ENCODE peak calls at places on chromosomes 6 and 20, in four cellular contexts. U is progenitor cell of endocrine pancreas, C is neural crest cell, F is lower lobe of right lung. Y is an unnamed sample.

GRCh38 chr20:2133318-2134183 is 31.9 kb downstream of the STK35 start:
- DNase-seq in U (no peak), F (no peak), C (no peak), Y (no peak)

GRCh38 chr20:33803921-33804337 is 7.2 kb upstream of the CHMP4B start:
- DNase-seq in U (no peak), C (no peak), F (no peak), Y (no peak)

GRCh38 chr6:39899540-39900295 is 34.5 kb downstream of the MOCS1 start:
- DNase-seq in C (no peak), F (no peak), U (no peak), Y (no peak)

GRCh38 chr20:11652128-11652527 is 265.6 kb upstream of the BTBD3 start:
- DNase-seq in F (no peak), C (no peak), U (no peak), Y (no peak)

GRCh38 chr6:134057478-134057877 is 5.1 kb upstream of the SLC2A12 start:
- DNase-seq in U (no peak), C (no peak), F (no peak), Y (no peak)

GRCh38 chr6:82270791-82271392 is 23.3 kb upstream of the IBTK start:
- DNase-seq in U (no peak), F (no peak), C (no peak), Y (no peak)

GRCh38 chr6:157207521-157208076 is 115.7 kb downstream of the TMEM242 start:
- DNase-seq in C (no peak), U (no peak), F (no peak), Y (no peak)

GRCh38 chr6:166019214-166019613 is 148.4 kb downstream of the TBXT start:
- DNase-seq in C (no peak), F (no peak), U (no peak), Y (no peak)

GRCh38 chr6:31586596-31586995 is 519 bp downstream of the LST1 start:
- DNase-seq in F (no peak), C (no peak), U (no peak), Y (no peak)

GRCh38 chr20:50190251-50191064 is at the start of gene CEBPB:
- DNase-seq in U (peak), F (peak), C (peak), Y (peak)

GRCh38 chr6:74480561-74480960 is 725.3 kb downstream of the COL12A1 start:
- DNase-seq in F (no peak), U (no peak), C (no peak), Y (no peak)

GRCh38 chr20:41371361-41371760 is 4.7 kb upstream of the EMILIN3 start:
- DNase-seq in F (no peak), C (no peak), U (no peak), Y (no peak)

GRCh38 chr6:12472601-12473038 is 182.5 kb downstream of the EDN1 start:
- DNase-seq in F (peak), U (no peak), C (no peak), Y (no peak)

GRCh38 chr6:133873538-133873937 is 15.4 kb upstream of the TCF21 start:
- DNase-seq in C (no peak), F (no peak), U (no peak), Y (no peak)

GRCh38 chr20:62516345-62516744 is 40.5 kb upstream of the GATA5 start:
- DNase-seq in F (no peak), C (no peak), U (no peak), Y (no peak)

GRCh38 chr6:118881440-118882313 is 12.3 kb upstream of the ASF1A start:
- DNase-seq in C (no peak), U (no peak), F (no peak), Y (no peak)

GRCh38 chr6:105344971-105345370 is 57.9 kb downstream of the PREP start:
- DNase-seq in F (no peak), C (no peak), U (no peak), Y (no peak)

GRCh38 chr6:105348897-105349296 is 54.0 kb downstream of the PREP start:
- DNase-seq in U (no peak), C (no peak), F (no peak), Y (no peak)

GRCh38 chr6:105345506-105345905 is 57.4 kb downstream of the PREP start:
- DNase-seq in U (no peak), F (no peak), C (no peak), Y (no peak)

GRCh38 chr6:105346052-105346451 is 56.8 kb downstream of the PREP start:
- DNase-seq in F (no peak), U (no peak), C (no peak), Y (no peak)
- TF ChIP-seq CTCF in F (no peak), U (no peak), C (no peak), Y (no peak)

GRCh38 chr20:43923917-43924316 is 9.3 kb downstream of the TOX2 start:
- DNase-seq in C (no peak), F (no peak), U (no peak), Y (no peak)

GRCh38 chr20:43925215-43925614 is 10.6 kb downstream of the TOX2 start:
- DNase-seq in C (no peak), F (no peak), U (no peak), Y (no peak)

GRCh38 chr20:43926287-43926686 is 11.6 kb downstream of the TOX2 start:
- DNase-seq in C (no peak), U (no peak), F (no peak), Y (no peak)

GRCh38 chr20:43926691-43927090 is 12.0 kb downstream of the TOX2 start:
- DNase-seq in F (no peak), C (no peak), U (no peak), Y (no peak)

GRCh38 chr20:43925786-43926185 is 11.1 kb downstream of the TOX2 start:
- DNase-seq in F (no peak), C (no peak), U (no peak), Y (no peak)
- TF ChIP-seq CTCF in F (peak), C (no peak), U (no peak), Y (no peak)

GRCh38 chr6:122374307-122374706 is 25.1 kb upstream of the HSF2 start:
- DNase-seq in C (no peak), F (no peak), U (no peak), Y (no peak)

GRCh38 chr6:122376246-122376645 is 23.2 kb upstream of the HSF2 start:
- DNase-seq in C (no peak), U (no peak), F (no peak), Y (no peak)

DNA sequence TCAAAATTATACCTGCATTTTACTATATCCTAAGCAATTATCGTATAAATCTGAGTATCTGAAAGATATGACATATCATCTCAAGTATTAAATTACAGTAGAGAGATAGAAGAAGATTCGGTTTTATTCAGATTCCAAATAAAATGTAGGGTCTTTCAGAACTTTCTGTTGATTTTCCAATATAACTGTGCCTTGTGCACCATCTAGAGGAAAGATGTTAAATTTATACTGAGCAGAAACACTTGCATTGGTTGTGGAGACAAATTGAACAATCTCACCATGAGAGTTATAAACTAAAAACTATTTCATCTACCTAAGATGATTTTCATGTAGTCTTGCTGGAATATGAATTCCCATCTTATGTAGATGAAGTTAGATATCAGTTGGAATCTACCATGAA is 26.8 kb upstream of the HSF2 start:
- DNase-seq in F (no peak), U (no peak), C (no peak), Y (no peak)
- TF ChIP-seq CTCF in F (no peak), U (peak), C (peak), Y (peak)

DNA sequence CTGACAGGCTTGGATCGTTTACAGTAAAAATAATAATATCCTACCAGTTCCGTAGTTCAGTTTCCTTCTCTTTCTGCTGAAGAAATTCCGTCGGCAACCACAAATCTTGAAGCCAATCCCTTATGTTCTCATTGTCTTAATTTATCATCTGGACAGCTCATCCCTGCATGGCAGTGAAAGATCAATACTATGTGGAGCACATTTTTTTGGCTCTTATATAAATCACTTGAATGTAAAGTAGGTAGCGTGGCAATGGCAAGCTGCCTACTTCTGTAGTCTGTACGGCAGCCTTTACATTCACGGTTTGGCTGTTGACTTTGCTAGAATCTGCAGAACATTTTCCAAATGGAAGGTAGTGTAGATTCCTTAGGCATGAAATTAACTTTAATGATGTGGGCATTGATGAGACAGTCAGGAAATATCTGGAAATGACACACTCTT is 142.8 kb downstream of the WDR27 start:
- DNase-seq in F (no peak), U (no peak), C (no peak), Y (no peak)
- TF ChIP-seq CTCF in F (no peak), U (no peak), C (no peak), Y (no peak)